ENCODE peak calls at places on chromosomes 13 and 19, in five cellular contexts. L is foreskin fibroblast, O is brain microvascular endothelial cell, K is fibroblast of the aortic adventitia, H is fibroblast of lung. A is an unnamed sample.

GRCh38 chr19:1824252-1824622 is 12.2 kb upstream of the ATP8B3 start:
- DNase-seq in L (no peak), O (no peak), K (no peak), H (no peak), A (no peak)

GRCh38 chr13:65613004-65613403 is 1617.1 kb downstream of the PCDH9 start:
- DNase-seq in L (no peak), O (no peak), K (no peak), H (no peak), A (no peak)

GRCh38 chr19:43984687-43985000 is 656 bp downstream of the ZNF155 start:
- DNase-seq in L (no peak), O (no peak), K (no peak), H (no peak), A (no peak)

GRCh38 chr19:47389150-47389556 is 30.2 kb downstream of the MEIS3 start:
- DNase-seq in L (no peak), O (no peak), K (no peak), H (no peak), A (no peak)

GRCh38 chr13:25415196-25415595 is 43.4 kb downstream of the ATP8A2 start:
- DNase-seq in L (no peak), O (no peak), K (no peak), H (no peak), A (no peak)

GRCh38 chr13:37138169-37138568 is 32.7 kb upstream of the CSNK1A1L start:
- DNase-seq in L (no peak), O (peak; percentile 61), K (no peak), H (no peak), A (peak; percentile 80)

GRCh38 chr13:101785858-101786257 is 333.4 kb downstream of the ITGBL1 start:
- DNase-seq in L (peak; percentile 16), O (peak; percentile 43), K (no peak), H (peak; percentile 9), A (no peak)

GRCh38 chr13:26558074-26558805 is 757 bp downstream of the WASF3 start:
- DNase-seq in L (no peak), O (no peak), K (peak; percentile 23), H (peak; percentile 26), A (no peak)

GRCh38 chr13:32881074-32881791 is 135.0 kb upstream of the KL start:
- DNase-seq in L (peak; percentile 18), O (peak; percentile 35), K (peak; percentile 88), H (peak; percentile 98), A (peak; percentile 79)

GRCh38 chr13:59946924-59947323 is 216.8 kb downstream of the DIAPH3 start:
- DNase-seq in L (peak; percentile 46), O (no peak), K (no peak), H (peak; percentile 82), A (no peak)

GRCh38 chr13:50075619-50076097 is 60.4 kb downstream of the KCNRG start:
- DNase-seq in L (no peak), O (no peak), K (peak; percentile 53), H (no peak), A (no peak)

GRCh38 chr19:3397266-3398022 is 31.1 kb downstream of the NFIC start:
- DNase-seq in L (no peak), O (no peak), K (no peak), H (peak; percentile 40), A (no peak)

GRCh38 chr19:31519216-31519615 is 170.0 kb upstream of the TSHZ3 start:
- DNase-seq in L (no peak), O (no peak), K (no peak), H (no peak), A (no peak)

GRCh38 chr19:1000095-1000494 is at the start of gene GRIN3B:
- DNase-seq in L (no peak), O (peak; percentile 13), K (peak; percentile 38), H (no peak), A (no peak)

GRCh38 chr19:1322198-1322981 is 36.7 kb downstream of the EFNA2 start:
- DNase-seq in L (no peak), O (no peak), K (no peak), H (no peak), A (no peak)

GRCh38 chr13:82878536-82878935 is 1003.7 kb downstream of the SLITRK1 start:
- DNase-seq in L (peak; percentile 42), O (no peak), K (no peak), H (peak; percentile 30), A (peak; percentile 2)

GRCh38 chr19:30109565-30109964 is 167.5 kb downstream of the URI1 start:
- DNase-seq in L (no peak), O (no peak), K (no peak), H (no peak), A (no peak)

GRCh38 chr19:6744381-6745288 is 5.2 kb downstream of the TRIP10 start:
- DNase-seq in L (peak; percentile 90), O (peak; percentile 82), K (peak; percentile 82), H (peak; percentile 85), A (peak; percentile 69)

GRCh38 chr19:17790059-17790780 is 4.7 kb upstream of the B3GNT3 start:
- DNase-seq in L (no peak), O (no peak), K (no peak), H (no peak), A (no peak)

GRCh38 chr13:95641961-95642621 is 2.4 kb downstream of the DZIP1 start:
- DNase-seq in L (peak; percentile 41), O (peak; percentile 31), K (peak; percentile 33), H (peak; percentile 72), A (no peak)

GRCh38 chr13:41516166-41516565 is 58.8 kb downstream of the RGCC start:
- DNase-seq in L (no peak), O (no peak), K (no peak), H (no peak), A (no peak)

GRCh38 chr13:110228936-110229904 is 77.7 kb downstream of the COL4A1 start:
- DNase-seq in L (no peak), O (peak; percentile 42), K (no peak), H (peak; percentile 37), A (no peak)

GRCh38 chr13:46519177-46519576 is 33.8 kb upstream of the LRCH1 start:
- DNase-seq in L (no peak), O (no peak), K (no peak), H (no peak), A (no peak)

GRCh38 chr13:73272831-73273230 is 214.0 kb downstream of the KLF5 start:
- DNase-seq in L (no peak), O (no peak), K (no peak), H (no peak), A (no peak)

GRCh38 chr19:17581211-17581874 is 25.9 kb downstream of the COLGALT1 start:
- DNase-seq in L (no peak), O (no peak), K (no peak), H (no peak), A (no peak)

GRCh38 chr13:110227864-110228643 is 78.9 kb downstream of the COL4A1 start:
- DNase-seq in L (no peak), O (no peak), K (no peak), H (no peak), A (no peak)

GRCh38 chr13:80979035-80979641 is 638.2 kb upstream of the SPRY2 start:
- DNase-seq in L (peak; percentile 46), O (peak; percentile 63), K (peak; percentile 80), H (peak; percentile 61), A (peak; percentile 27)

GRCh38 chr19:46211201-46211881 is 18.2 kb upstream of the IGFL1 start:
- DNase-seq in L (no peak), O (no peak), K (no peak), H (peak; percentile 32), A (no peak)

GRCh38 chr19:12997967-12998940 is 3.0 kb downstream of the NFIX start:
- DNase-seq in L (no peak), O (no peak), K (peak; percentile 46), H (no peak), A (no peak)
- H3K4me3 ChIP-seq in L (peak overlapping the region; percentile 82), O (no peak overlapping the region), K (peak overlapping the region; percentile 93), H (peak overlapping the region; percentile 88), A (no peak overlapping the region)

DNA sequence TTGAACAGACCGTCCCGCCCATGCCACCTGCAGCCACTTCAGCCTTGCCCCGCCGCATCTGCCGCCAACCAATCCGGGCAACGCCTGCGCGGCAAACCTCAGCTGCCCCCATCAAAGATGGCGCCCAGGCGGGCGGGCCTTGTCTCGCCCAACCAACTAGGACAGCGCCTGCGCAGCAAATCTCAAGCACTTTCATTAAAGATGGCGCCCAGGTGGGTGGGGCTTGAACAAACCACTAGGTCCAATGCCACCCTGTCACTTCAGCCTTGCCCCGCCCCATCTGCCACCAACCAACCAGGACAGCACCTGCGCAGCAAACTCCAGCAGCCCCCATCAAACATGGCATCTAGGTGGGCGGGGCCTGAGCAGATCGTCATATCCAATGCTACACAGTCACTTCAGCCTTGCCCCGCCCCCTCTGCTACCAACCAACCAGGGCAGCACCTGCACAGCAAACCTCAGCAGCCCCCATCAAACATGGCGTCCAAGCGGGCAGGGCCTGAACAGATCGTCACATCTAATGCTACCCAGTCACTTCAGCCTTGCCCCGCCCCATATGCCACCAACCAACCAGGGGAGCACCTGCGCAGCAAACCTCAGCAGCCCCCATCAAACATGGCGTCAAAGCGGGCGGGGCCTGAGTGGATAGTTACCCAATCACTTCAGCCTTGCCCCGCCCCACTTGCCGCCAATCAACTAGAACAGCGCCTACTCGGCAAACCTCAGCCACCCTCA is 1.4 kb downstream of the PEG3 start:
- DNase-seq in L (peak; percentile 41), O (peak; percentile 77), K (no peak), H (peak; percentile 22), A (peak; percentile 78)
- H3K4me3 ChIP-seq in L (peak overlapping the region; percentile 59), O (no peak overlapping the region), K (no peak overlapping the region), H (no peak overlapping the region), A (peak overlapping the region; percentile 42)

GRCh38 chr19:38252935-38253691 is 3.1 kb downstream of the PPP1R14A start:
- DNase-seq in L (no peak), O (no peak), K (no peak), H (no peak), A (no peak)

GRCh38 chr19:38253788-38254187 is 2.4 kb downstream of the PPP1R14A start:
- DNase-seq in L (no peak), O (no peak), K (no peak), H (no peak), A (no peak)

GRCh38 chr19:38251564-38252051 is 4.6 kb downstream of the PPP1R14A start:
- DNase-seq in L (no peak), O (peak; percentile 20), K (no peak), H (no peak), A (no peak)

GRCh38 chr19:38252385-38252784 is 3.8 kb downstream of the PPP1R14A start:
- DNase-seq in L (no peak), O (no peak), K (no peak), H (no peak), A (no peak)

GRCh38 chr19:38255759-38256052 is 468 bp downstream of the PPP1R14A start:
- DNase-seq in L (no peak), O (no peak), K (no peak), H (peak; percentile 6), A (no peak)
- H3K4me3 ChIP-seq in L (no peak overlapping the region), O (peak overlapping the region; percentile 39), K (peak overlapping the region; percentile 53), H (peak overlapping the region; percentile 53), A (no peak overlapping the region)

DNA sequence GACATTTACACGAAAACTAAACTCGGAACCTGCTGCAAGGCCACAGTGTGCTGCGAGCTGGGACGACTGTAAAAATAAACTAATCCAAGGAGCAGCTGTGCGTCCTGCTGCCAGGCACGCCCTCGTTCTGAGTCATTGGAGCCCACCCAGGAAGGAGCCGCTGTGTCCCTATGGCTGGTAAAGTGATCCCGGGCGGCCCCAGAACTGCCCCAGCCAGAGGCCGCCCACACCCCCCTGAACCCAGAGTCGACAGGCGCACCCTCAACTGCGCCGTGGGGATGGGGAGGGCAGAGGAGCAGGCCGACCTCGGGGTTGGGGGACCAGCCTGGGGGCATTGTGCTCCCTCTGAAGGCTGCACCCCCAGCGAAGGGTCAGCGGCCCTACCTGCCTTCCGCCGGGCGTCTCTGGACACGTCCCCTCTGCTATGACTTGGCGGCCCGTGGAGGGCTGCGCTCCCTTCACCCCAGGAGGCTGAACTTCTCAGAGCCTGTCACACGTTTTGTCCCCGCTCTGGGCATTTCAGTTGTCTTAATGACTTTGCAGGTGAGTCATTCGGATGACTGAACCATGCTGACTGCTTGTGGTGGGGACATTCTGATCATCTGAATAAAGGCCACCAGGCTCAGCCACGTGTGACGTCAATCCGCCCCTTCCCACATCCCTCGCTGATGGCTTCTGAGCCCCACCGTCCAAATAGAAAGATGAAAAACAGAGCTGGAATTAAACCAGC is 42.7 kb downstream of the ADPRHL1 start:
- DNase-seq in L (peak; percentile 91), O (peak; percentile 78), K (peak; percentile 41), H (peak; percentile 87), A (peak; percentile 79)
- H3K4me3 ChIP-seq in L (peak overlapping the region; percentile 34), O (peak overlapping the region; percentile 44), K (no peak overlapping the region), H (peak overlapping the region; percentile 38), A (peak overlapping the region; percentile 33)

A was measured in skeletal muscle cell.